ENCODE peak calls at places on chromosome 6, in five cellular contexts. E, P, W, V and K are unnamed samples. For H3K9me3, the result is how much of the 10 kb centered on the place peaks cover.

GRCh38 chr6:135665935-135666334 is 168.4 kb upstream of the AHI1 start:
- DNase-seq in E (no peak), P (no peak), W (no peak), V (no peak), K (no peak)

GRCh38 chr6:8014947-8015346 is 49.2 kb downstream of the BLOC1S5 start:
- DNase-seq in E (no peak), P (no peak), W (no peak), V (no peak), K (no peak)

GRCh38 chr6:21937466-21937865 is 343.9 kb downstream of the SOX4 start:
- DNase-seq in E (no peak), P (no peak), W (peak), V (no peak), K (no peak)

GRCh38 chr6:94377835-94378234 is 958.5 kb upstream of the EPHA7 start:
- DNase-seq in E (no peak), P (no peak), W (no peak), V (no peak), K (no peak)

GRCh38 chr6:67887419-67887746 is 747.7 kb upstream of the ADGRB3 start:
- DNase-seq in E (no peak), P (no peak), W (no peak), V (no peak), K (no peak)

GRCh38 chr6:50868466-50868865 is 49.8 kb downstream of the TFAP2B start:
- DNase-seq in E (no peak), P (no peak), W (no peak), V (no peak), K (no peak)

GRCh38 chr6:21845018-21845417 is 251.5 kb downstream of the SOX4 start:
- DNase-seq in E (no peak), P (no peak), W (no peak), V (no peak), K (no peak)

GRCh38 chr6:111069722-111070406 is 17.4 kb upstream of the SLC16A10 start:
- DNase-seq in E (no peak), P (no peak), W (no peak), V (no peak), K (no peak)

GRCh38 chr6:29734046-29735018 is 11.1 kb downstream of the HLA-F start:
- DNase-seq in E (no peak), P (no peak), W (no peak), V (no peak), K (no peak)

GRCh38 chr6:44304282-44305199 is 8.6 kb downstream of the AARS2 start:
- DNase-seq in E (peak), P (peak), W (peak), V (peak), K (peak)

GRCh38 chr6:118468682-118469465 is 79.2 kb upstream of the PLN start:
- DNase-seq in E (no peak), P (peak), W (no peak), V (no peak), K (no peak)

GRCh38 chr6:89494131-89494793 is 61.3 kb downstream of the ANKRD6 start:
- DNase-seq in E (no peak), P (no peak), W (peak), V (no peak), K (no peak)

GRCh38 chr6:42281570-42281969 is 63.9 kb upstream of the MRPS10 start:
- DNase-seq in E (no peak), P (no peak), W (no peak), V (no peak), K (peak)

GRCh38 chr6:44074383-44075136 is 52.7 kb downstream of the MRPL14 start:
- DNase-seq in E (peak), P (peak), W (peak), V (peak), K (peak)

GRCh38 chr6:95469511-95469910 is 107.8 kb upstream of the MANEA start:
- DNase-seq in E (no peak), P (no peak), W (no peak), V (no peak), K (no peak)

GRCh38 chr6:134537146-134537555 is 219.2 kb upstream of the SGK1 start:
- DNase-seq in E (no peak), P (peak), W (no peak), V (peak), K (no peak)
- H3K9me3 ChIP-seq in E (under half), P (under half), W (under half), V (under half), K (under half)

DNA sequence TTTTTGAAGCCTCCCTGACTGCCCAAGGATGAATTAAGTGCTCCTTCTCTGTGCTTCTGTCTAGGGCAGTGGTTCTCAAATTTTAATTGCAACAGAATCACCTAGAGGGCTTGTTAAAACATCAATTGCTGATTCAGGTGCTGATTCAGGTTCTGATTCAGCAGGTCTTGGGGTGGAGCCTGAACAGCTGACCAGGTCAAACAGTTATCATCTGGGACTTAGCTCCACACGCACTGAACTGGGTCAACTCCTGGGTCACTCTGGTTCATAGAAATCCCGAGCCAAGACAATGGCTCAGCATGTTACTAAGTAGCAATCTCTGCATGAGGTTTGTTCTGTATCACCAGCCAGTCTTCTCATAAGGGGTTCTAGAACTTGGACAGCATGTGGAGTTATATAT is 192.3 kb downstream of the GJA1 start:
- DNase-seq in E (no peak), P (no peak), W (no peak), V (no peak), K (no peak)
- H3K9me3 ChIP-seq in E (under half), P (under half), W (under half), V (under half), K (under half)

DNA sequence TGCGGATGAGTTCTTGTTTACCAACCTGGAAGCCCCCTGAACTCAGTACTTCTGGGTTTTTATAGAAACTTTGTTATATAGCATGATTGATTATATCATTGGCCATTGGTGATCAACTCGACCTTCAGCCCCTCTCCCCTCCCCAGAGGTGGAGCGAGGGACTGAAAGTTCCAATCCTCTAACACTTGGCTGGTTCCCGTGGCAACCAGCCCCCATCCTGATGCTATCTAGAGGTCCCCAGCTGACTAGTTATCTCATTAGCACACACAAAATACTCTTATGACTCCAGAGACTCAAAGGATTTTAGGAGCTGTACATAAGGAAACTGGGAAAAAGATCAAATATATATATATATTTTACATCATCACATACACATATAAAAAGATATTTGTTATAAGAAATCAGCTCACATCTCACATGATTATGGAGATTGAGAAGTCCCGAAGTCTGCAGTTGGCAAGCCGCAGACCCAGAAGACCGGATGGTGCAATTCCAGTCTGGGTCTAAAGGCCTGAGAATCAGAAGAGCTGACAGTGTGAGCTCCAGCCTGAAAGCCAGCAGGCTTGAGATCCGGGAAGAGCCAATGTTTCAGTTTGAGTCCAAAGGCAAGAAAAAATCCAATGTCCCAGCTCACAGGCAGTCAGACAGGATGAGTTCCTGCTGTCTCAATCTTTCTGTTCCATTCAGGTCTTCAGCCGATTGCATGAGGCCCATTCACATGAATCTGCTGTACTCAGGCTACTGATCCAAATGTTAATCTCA is 179.3 kb upstream of the DTNBP1 start:
- DNase-seq in E (no peak), P (peak), W (no peak), V (no peak), K (no peak)
- H3K9me3 ChIP-seq in E (under half), P (under half), W (under half), V (under half), K (under half)

GRCh38 chr6:30871592-30872183 is 12.6 kb upstream of the DDR1 start:
- DNase-seq in E (no peak), P (no peak), W (no peak), V (no peak), K (no peak)
- H3K9me3 ChIP-seq in E (under half), P (under half), W (under half), V (under half), K (under half)

GRCh38 chr6:130223508-130223907 is 757 bp upstream of the SAMD3 start:
- DNase-seq in E (peak), P (no peak), W (no peak), V (no peak), K (peak)
- H3K9me3 ChIP-seq in E (under half), P (under half), W (under half), V (under half), K (under half)

GRCh38 chr6:61586934-61587537 is 699.0 kb downstream of the KHDRBS2 start:
- DNase-seq in E (no peak), P (no peak), W (no peak), V (no peak), K (no peak)

GRCh38 chr6:61592238-61592637 is 693.8 kb downstream of the KHDRBS2 start:
- DNase-seq in E (no peak), P (no peak), W (no peak), V (no peak), K (no peak)
- H3K9me3 ChIP-seq in E (under half), P (under half), W (under half), V (under half), K (under half)